ENCODE peak calls at places on chromosomes 2 and 18, in ten cellular contexts. E is GM23248, L is aorta, G is upper lobe of right lung, C is cardiac muscle cell, Y is kidney, W is A673, P is uterus, Z is dorsolateral prefrontal cortex, M is tibial nerve. Q is an unnamed sample.

GRCh38 chr2:3712424-3712823 is 9.0 kb downstream of the DCDC2C start:
- DNase-seq in E (no peak), L (no peak), G (no peak), C (no peak), Y (no peak), W (no peak), P (no peak), Z (no peak), M (no peak), Q (no peak)

GRCh38 chr2:170425291-170425751 is 247.4 kb downstream of the MYO3B start:
- DNase-seq in E (peak), L (no peak), G (no peak), C (peak), Y (no peak), W (peak), P (no peak), Z (no peak), M (no peak), Q (no peak)

GRCh38 chr2:162344617-162344950 is 652 bp downstream of the GCA start:
- DNase-seq in E (peak), L (no peak), G (no peak), C (no peak), Y (peak), W (no peak), P (no peak), Z (no peak), M (no peak), Q (no peak)

GRCh38 chr2:54768772-54769428 is 45.4 kb downstream of the EML6 start:
- DNase-seq in E (no peak), L (no peak), G (no peak), C (no peak), Y (no peak), W (no peak), P (no peak), Z (no peak), M (no peak), Q (no peak)

GRCh38 chr2:68726100-68726499 is 8.5 kb upstream of the ARHGAP25 start:
- DNase-seq in E (no peak), L (no peak), G (no peak), C (no peak), Y (no peak), W (no peak), P (no peak), Z (no peak), M (no peak), Q (no peak)

GRCh38 chr2:177639262-177639914 is 246.8 kb downstream of the AGPS start:
- DNase-seq in E (no peak), L (no peak), G (no peak), C (no peak), Y (no peak), W (no peak), P (no peak), Z (no peak), M (no peak), Q (no peak)

GRCh38 chr2:240288087-240288521 is 147.4 kb upstream of the GPC1 start:
- DNase-seq in E (no peak), L (no peak), G (no peak), C (no peak), Y (no peak), W (no peak), P (no peak), Z (no peak), M (no peak), Q (no peak)

GRCh38 chr2:183149489-183149888 is 25.2 kb downstream of the NUP35 start:
- DNase-seq in E (peak), L (no peak), G (no peak), C (peak), Y (no peak), W (peak), P (no peak), Z (no peak), M (peak), Q (no peak)

GRCh38 chr2:216057688-216058193 is 23.9 kb downstream of the PECR start:
- DNase-seq in E (peak), L (no peak), G (peak), C (peak), Y (peak), W (no peak), P (no peak), Z (no peak), M (no peak), Q (no peak)

GRCh38 chr18:58859935-58860334 is 4.7 kb upstream of the ZNF532 start:
- DNase-seq in E (no peak), L (no peak), G (no peak), C (no peak), Y (no peak), W (no peak), P (no peak), Z (no peak), M (no peak), Q (no peak)

GRCh38 chr2:217951091-217951490 is 51.7 kb downstream of the TNS1 start:
- DNase-seq in E (peak), L (no peak), G (no peak), C (no peak), Y (no peak), W (no peak), P (peak), Z (no peak), M (no peak), Q (no peak)
- H3K27ac ChIP-seq in E (no peak), L (no peak), G (peak), C (no peak), Y (peak), W (no peak), P (peak), Z (no peak), M (peak), Q (no peak)

GRCh38 chr2:164252568-164253287 is 368.6 kb downstream of the GRB14 start:
- DNase-seq in E (no peak), L (no peak), G (no peak), C (no peak), Y (no peak), W (no peak), P (no peak), Z (no peak), M (no peak), Q (no peak)

GRCh38 chr2:164260506-164260905 is 360.8 kb downstream of the GRB14 start:
- DNase-seq in E (peak), L (no peak), G (no peak), C (peak), Y (no peak), W (no peak), P (no peak), Z (no peak), M (no peak), Q (no peak)

DNA sequence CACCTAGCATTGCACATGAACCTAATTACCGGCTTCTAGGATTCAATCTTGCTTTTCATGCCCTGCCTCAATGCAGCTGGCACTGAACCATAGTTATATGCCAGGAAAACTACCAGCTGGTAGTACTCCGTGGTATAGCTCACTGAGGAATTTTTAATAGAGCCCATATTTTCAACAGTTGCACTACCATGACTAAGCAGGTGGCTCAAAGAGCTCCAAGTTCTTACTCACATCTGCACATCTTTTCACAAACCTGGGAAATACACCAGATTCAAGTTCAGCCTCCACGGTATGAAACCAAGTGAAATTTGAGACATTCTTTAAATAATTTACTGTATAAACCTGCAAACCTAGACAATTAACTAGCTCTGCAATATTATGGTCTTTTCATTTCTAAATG is 363.5 kb downstream of the GRB14 start:
- DNase-seq in E (peak), L (no peak), G (no peak), C (no peak), Y (no peak), W (no peak), P (no peak), Z (no peak), M (no peak), Q (no peak)
- H3K27ac ChIP-seq in E (no peak), L (no peak), G (no peak), C (no peak), Y (no peak), W (no peak), P (no peak), Z (no peak), M (no peak), Q (no peak)

DNA sequence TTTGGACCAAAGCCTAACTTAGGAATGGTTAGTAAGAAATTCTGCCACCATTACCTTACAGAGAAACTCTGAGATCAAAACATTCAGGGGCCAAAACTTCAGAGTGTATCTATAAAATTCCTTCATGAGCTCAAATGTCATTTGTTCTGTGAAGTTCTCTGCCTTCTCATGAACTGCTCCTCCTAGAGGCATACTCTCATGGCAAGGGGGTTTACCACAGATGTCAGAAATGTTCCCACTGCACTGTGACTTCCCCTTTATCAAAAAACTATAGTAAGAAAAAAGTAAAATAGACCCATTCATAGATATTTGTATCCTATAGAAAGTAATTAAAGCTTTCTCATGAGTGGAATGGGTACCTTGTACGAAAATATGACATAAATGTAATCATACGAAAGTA is 68.5 kb downstream of the USP40 start:
- DNase-seq in E (no peak), L (no peak), G (no peak), C (no peak), Y (no peak), W (no peak), P (no peak), Z (no peak), M (no peak), Q (no peak)
- H3K27ac ChIP-seq in E (no peak), L (no peak), G (no peak), C (no peak), Y (no peak), W (no peak), P (no peak), Z (no peak), M (no peak), Q (no peak)

DNA sequence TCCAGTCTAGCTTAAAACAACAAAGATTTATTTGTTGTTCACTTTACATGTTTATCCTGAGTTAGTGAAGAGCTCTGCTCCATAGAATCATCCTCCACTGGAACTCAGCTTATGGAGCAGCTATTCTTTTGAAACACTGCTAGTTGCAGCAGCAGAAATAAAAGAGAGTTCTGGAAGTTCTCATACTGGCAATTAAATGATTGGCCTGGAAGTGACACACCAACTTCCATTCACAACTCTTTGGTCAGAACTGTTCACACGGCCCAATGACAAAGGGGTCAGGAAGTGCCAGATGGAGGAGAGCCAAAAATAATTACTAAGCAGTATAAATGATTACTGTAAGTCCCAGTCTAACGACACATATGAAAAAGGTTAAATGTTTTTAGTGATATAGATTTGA is 39.1 kb downstream of the FBXO11 start:
- DNase-seq in E (peak), L (no peak), G (no peak), C (peak), Y (no peak), W (peak), P (no peak), Z (no peak), M (peak), Q (peak)
- H3K27ac ChIP-seq in E (peak), L (no peak), G (no peak), C (peak), Y (peak), W (no peak), P (peak), Z (peak), M (no peak), Q (peak)

DNA sequence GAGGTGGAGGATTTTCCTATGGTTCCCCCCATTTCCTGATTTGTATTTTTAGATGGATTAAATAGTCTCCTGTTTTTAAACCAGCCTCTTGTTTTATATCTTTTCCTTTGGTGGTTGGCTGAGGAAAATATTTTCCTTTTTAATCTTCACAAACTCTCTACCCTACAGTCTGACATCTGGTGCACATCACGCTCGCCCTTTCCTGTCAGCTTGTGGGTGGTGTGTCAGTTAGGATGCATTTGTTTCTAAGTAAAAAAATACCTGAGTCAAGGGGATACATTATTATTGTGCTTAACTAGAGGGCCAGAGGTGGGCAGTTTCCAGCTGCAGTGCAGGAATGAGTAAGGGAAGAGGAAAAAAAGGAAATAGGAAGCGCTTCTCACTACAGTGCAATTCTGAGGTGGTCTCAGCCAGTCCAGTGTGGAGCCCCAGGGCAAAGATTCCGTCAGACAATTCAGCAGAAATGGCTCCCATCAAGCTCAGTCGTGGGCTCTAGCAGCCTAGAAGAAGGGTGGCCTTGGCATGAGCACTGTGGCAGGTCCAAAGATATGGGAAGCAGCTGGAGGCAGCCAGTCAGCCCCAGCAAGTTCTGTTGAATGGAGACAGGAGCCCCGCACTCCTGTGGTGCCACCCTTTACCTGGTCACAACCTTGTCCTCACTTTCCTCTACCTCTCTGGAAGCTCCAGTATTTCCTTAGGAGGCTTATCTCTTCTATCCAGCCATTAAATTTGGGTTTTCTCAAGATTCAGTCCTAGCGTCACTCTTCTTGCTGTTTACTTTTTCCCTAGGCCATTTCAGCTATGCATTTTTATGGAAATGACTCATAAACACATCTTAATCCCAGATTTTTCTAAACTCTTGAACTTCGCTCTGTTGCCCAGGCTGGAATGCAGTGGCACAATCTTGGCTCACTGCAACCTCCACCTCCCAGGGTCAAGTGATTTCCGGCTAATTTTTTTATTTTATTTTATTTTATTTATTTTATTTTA is 18.5 kb downstream of the SFTPB start:
- DNase-seq in E (peak), L (no peak), G (no peak), C (peak), Y (no peak), W (no peak), P (no peak), Z (no peak), M (no peak), Q (no peak)
- H3K27ac ChIP-seq in E (peak), L (peak), G (peak), C (no peak), Y (no peak), W (no peak), P (peak), Z (peak), M (no peak), Q (peak)

GRCh38 chr18:42649636-42650035 is 465.8 kb downstream of the RIT2 start:
- DNase-seq in E (peak), L (no peak), G (no peak), C (peak), Y (no peak), W (no peak), P (no peak), Z (no peak), M (no peak), Q (no peak)
- H3K27ac ChIP-seq in E (no peak), L (no peak), G (no peak), C (no peak), Y (no peak), W (no peak), P (no peak), Z (no peak), M (no peak), Q (no peak)

GRCh38 chr2:69766014-69766413 is 24.1 kb downstream of the ANXA4 start:
- DNase-seq in E (no peak), L (no peak), G (no peak), C (no peak), Y (no peak), W (no peak), P (no peak), Z (no peak), M (no peak), Q (no peak)
- H3K27ac ChIP-seq in E (no peak), L (no peak), G (peak), C (no peak), Y (no peak), W (no peak), P (no peak), Z (peak), M (no peak), Q (peak)

GRCh38 chr2:61905372-61906186 is at the start of gene COMMD1:
- DNase-seq in E (peak), L (peak), G (peak), C (peak), Y (peak), W (peak), P (peak), Z (peak), M (peak), Q (peak)

GRCh38 chr2:61906187-61906470 is 655 bp downstream of the COMMD1 start:
- DNase-seq in E (no peak), L (no peak), G (no peak), C (no peak), Y (no peak), W (no peak), P (no peak), Z (no peak), M (no peak), Q (no peak)

GRCh38 chr2:61898810-61899209 is 6.7 kb upstream of the COMMD1 start:
- DNase-seq in E (peak), L (no peak), G (no peak), C (peak), Y (no peak), W (peak), P (no peak), Z (no peak), M (no peak), Q (no peak)

DNA sequence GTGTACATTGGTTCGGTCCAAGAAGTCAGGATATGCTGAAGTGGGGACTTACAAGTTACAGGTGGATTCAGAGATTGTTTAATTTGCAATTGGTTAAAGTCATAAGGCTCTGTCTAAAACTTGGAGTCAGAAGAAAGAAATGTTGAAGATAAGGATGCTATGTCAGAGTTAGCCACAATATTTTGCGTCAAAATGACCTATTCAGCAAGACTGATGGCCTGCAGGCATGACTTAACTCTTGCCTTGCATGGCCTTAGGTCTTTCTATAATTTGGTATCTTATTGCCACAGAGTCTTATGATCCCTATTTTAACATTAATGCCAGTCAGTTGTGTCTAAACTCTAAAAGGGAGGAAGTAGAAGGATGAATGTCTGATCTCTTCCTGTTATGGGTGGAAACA is 5.2 kb upstream of the COMMD1 start:
- DNase-seq in E (no peak), L (no peak), G (no peak), C (peak), Y (no peak), W (no peak), P (no peak), Z (no peak), M (no peak), Q (no peak)
- H3K27ac ChIP-seq in E (no peak), L (no peak), G (no peak), C (no peak), Y (no peak), W (no peak), P (no peak), Z (no peak), M (no peak), Q (no peak)

GRCh38 chr2:209238765-209239584 is 184.9 kb upstream of the MAP2 start:
- DNase-seq in E (no peak), L (no peak), G (no peak), C (no peak), Y (no peak), W (no peak), P (no peak), Z (no peak), M (no peak), Q (no peak)
- H3K27ac ChIP-seq in E (no peak), L (no peak), G (no peak), C (no peak), Y (no peak), W (no peak), P (no peak), Z (no peak), M (no peak), Q (no peak)

DNA sequence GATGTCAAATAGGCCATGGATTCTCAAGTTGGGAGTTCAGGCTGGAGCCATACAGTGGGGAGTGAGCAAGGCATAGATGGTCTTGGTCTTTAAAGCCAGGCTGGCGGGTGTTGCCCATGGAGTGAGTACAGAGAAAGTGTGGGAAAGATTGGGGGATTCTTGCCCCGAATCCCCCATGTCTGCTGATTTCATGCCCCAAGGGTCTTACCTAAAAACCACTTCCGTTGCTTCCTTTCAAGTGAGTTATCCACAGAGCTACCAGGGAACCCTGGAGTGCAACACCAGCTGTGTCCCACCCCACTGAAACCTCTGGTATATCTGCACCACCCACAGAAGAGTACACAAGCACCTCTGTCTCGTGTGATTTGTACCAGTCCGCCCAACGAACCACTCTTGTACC is 31.4 kb downstream of the FHOD3 start:
- DNase-seq in E (no peak), L (no peak), G (no peak), C (no peak), Y (no peak), W (no peak), P (no peak), Z (no peak), M (no peak), Q (no peak)
- H3K27ac ChIP-seq in E (no peak), L (no peak), G (no peak), C (peak), Y (no peak), W (no peak), P (no peak), Z (no peak), M (no peak), Q (no peak)

Q was measured in substantia nigra.